ENCODE peak calls at places on chromosomes 4 and X, in five cellular contexts. M is HepG2, K is H1, W is sigmoid colon, T is transverse colon. E is an unnamed sample.

GRCh38 chr4:101660607-101661006 is 129.9 kb upstream of the BANK1 start:
- DNase-seq in M (no peak), T (no peak), W (no peak), K (no peak), E (no peak)

GRCh38 chr4:6221851-6222760 is 21.8 kb upstream of the JAKMIP1 start:
- DNase-seq in M (no peak), K (peak), W (peak), T (peak), E (peak)

GRCh38 chr4:145041378-145041777 is 56.6 kb downstream of the ANAPC10 start:
- DNase-seq in K (no peak), W (no peak), T (no peak), M (no peak), E (no peak)

GRCh38 chrX:57905141-57905540 is 5.1 kb downstream of the ZXDA start:
- DNase-seq in W (no peak), T (no peak), K (no peak), M (no peak), E (no peak)

GRCh38 chr4:147407261-147408045 is 73.4 kb upstream of the EDNRA start:
- DNase-seq in W (no peak), M (no peak), T (no peak), K (peak), E (no peak)

GRCh38 chrX:98350940-98351339 is 1467.2 kb downstream of the RPA4 start:
- DNase-seq in K (no peak), W (no peak), M (no peak), T (no peak), E (no peak)

GRCh38 chrX:38968344-38968743 is 167.1 kb downstream of the MID1IP1 start:
- DNase-seq in T (no peak), M (no peak), K (no peak), W (no peak), E (no peak)

GRCh38 chrX:10525381-10525780 is 95.0 kb downstream of the MID1 start:
- DNase-seq in W (no peak), K (no peak), T (no peak), M (no peak), E (no peak)

GRCh38 chr4:94451051-94451404 is 714 bp upstream of the PDLIM5 start:
- DNase-seq in K (no peak), W (no peak), M (no peak), T (no peak), E (no peak)

GRCh38 chrX:132490086-132490419 is 1.2 kb upstream of the MBNL3 start:
- DNase-seq in K (no peak), M (peak), T (peak), W (no peak), E (no peak)

GRCh38 chr4:153489856-153490558 is 23.8 kb downstream of the TMEM131L start:
- DNase-seq in K (no peak), W (no peak), T (no peak), M (no peak), E (no peak)
- TF ChIP-seq POLR2A in K (no peak), W (no peak), T (no peak), M (no peak), E (no peak)

GRCh38 chr4:136056748-136057147 is 1475.5 kb downstream of the PCDH18 start:
- DNase-seq in M (no peak), T (no peak), K (no peak), W (no peak), E (no peak)

GRCh38 chr4:136055360-136055759 is 1476.9 kb downstream of the PCDH18 start:
- DNase-seq in T (no peak), M (no peak), W (no peak), K (no peak), E (no peak)
- TF ChIP-seq POLR2AphosphoS5 in T (no peak), M (no peak), W (no peak), K (no peak), E (no peak)

GRCh38 chrX:47560831-47561652 is at the start of gene ARAF:
- DNase-seq in W (peak), K (peak), M (peak), T (peak), E (peak)

GRCh38 chrX:47564438-47565085 is 3.6 kb downstream of the ARAF start:
- DNase-seq in W (no peak), T (no peak), M (no peak), K (no peak), E (no peak)

GRCh38 chrX:47563801-47564315 is 2.9 kb downstream of the ARAF start:
- DNase-seq in W (no peak), K (no peak), M (no peak), T (no peak), E (no peak)

GRCh38 chrX:47561653-47562151 is 697 bp downstream of the ARAF start:
- DNase-seq in M (no peak), K (no peak), W (no peak), T (no peak), E (no peak)

GRCh38 chrX:47562615-47563243 is 1.7 kb downstream of the ARAF start:
- DNase-seq in M (no peak), K (no peak), W (no peak), T (no peak), E (no peak)
- H3K4me3 ChIP-seq in M (no peak), K (no peak), W (no peak), T (no peak), E (no peak)

GRCh38 chr4:2396781-2397368 is 21.6 kb downstream of the ZFYVE28 start:
- DNase-seq in W (no peak), K (no peak), T (peak), M (no peak), E (no peak)
- TF ChIP-seq POLR2A in W (no peak), K (no peak), T (no peak), M (no peak), E (no peak)

GRCh38 chr4:183636488-183636887 is 22.5 kb downstream of the RWDD4 start:
- DNase-seq in K (no peak), W (no peak), T (peak), M (no peak), E (no peak)
- TF ChIP-seq POLR2AphosphoS5 in K (no peak), W (no peak), T (no peak), M (no peak), E (no peak)

GRCh38 chr4:55458164-55458563 is 62.4 kb downstream of the TMEM165 start:
- DNase-seq in W (no peak), K (no peak), T (no peak), M (no peak), E (no peak)
- H3K4me3 ChIP-seq in W (no peak), K (no peak), T (no peak), M (no peak), E (no peak)

DNA sequence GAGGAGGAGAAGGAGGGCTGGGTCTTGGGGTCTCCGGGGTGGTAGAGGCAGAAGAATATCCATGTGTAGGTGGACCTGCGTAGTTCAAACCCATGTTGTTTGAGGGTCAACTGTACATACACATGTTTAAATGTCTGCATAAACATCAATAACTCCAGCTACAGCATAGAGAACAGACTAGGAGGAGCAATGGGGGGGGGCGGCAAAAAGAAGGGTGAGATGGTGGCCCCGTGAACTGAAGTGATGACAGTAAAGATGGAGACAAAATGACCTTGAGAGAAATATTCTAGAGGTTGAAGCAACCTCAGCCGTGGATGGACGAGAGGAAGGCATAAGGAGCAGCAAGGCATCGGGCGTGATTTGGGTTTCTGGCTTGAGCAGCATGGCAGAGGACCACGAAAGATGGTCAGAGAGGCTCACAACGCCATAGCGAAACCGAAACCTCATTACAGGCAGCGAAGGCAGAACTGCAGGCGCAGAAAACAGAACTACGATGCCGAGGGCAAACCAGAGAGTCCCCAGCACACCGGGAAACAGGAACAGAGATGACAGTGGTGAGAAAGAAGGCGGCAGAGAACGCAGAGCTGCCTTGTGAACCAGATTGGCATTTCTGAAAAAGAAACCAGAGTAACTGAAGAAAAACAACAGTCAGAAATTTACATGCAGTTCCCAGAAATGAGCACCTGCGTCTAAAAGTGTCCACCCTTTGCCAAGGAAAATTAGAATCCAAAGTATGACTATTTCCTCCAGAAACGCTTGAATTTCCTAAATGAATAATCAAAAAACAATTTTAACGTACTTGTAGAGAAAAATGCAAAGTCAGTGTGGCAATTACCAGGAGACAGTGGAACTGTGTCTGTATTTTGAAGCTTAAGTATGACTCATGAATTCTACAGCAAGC is 50.2 kb upstream of the ENPP6 start:
- DNase-seq in K (no peak), W (no peak), M (peak), T (peak), E (peak)
- TF ChIP-seq POLR2A in K (no peak), W (no peak), M (no peak), T (no peak), E (no peak)

GRCh38 chr4:3482707-3483106 is 19.6 kb downstream of the DOK7 start:
- DNase-seq in T (no peak), W (no peak), K (no peak), M (no peak), E (no peak)

GRCh38 chr4:3485011-3485881 is 22.1 kb downstream of the DOK7 start:
- DNase-seq in T (peak), M (no peak), W (no peak), K (no peak), E (no peak)

GRCh38 chr4:3481783-3482397 is 18.8 kb downstream of the DOK7 start:
- DNase-seq in T (peak), M (no peak), W (no peak), K (no peak), E (peak)

GRCh38 chr4:3484057-3484973 is 21.2 kb downstream of the DOK7 start:
- DNase-seq in T (peak), M (peak), W (no peak), K (no peak), E (peak)

GRCh38 chr4:3483471-3483921 is 20.4 kb downstream of the DOK7 start:
- DNase-seq in T (no peak), W (no peak), M (no peak), K (no peak), E (no peak)
- TF ChIP-seq POLR2AphosphoS5 in T (no peak), W (peak), M (no peak), K (no peak), E (peak)

DNA sequence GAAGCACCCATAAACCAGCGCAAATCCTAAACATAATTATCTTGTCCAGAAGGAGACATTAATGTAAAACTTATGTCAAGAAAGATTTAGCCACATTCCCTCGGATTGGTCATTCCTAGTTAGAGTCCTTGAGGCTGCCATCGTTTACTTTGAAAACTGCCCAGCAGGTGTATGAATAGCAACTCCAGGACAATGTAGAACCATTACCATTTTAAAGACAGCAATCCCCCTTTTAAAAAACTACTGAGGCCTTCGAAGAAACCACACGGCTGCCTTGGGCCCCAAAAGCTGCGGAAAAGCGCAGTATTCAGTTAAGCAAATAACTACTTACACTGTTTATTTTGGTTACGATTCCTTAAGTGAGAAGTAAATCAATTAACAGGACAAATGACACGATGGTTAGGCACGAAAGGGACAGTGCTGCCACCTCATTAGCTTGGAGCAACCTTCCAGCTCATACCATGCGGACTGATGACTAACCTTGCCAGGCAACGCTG is 814 bp upstream of the SGMS2 start:
- DNase-seq in W (no peak), K (no peak), T (no peak), M (no peak), E (no peak)
- H3K4me3 ChIP-seq in W (peak), K (peak), T (peak), M (peak), E (peak)